ENCODE peak calls at places on chromosomes 3 and 15, in seven cellular contexts. H, Q, A, J, L, G and S are unnamed samples.

GRCh38 chr3:129358177-129359101 is 70.0 kb downstream of the EFCAB12 start:
- DNase-seq in H (no peak), Q (no peak), A (no peak), J (no peak), L (no peak), G (no peak), S (no peak)

GRCh38 chr3:185764168-185764988 is 60.5 kb downstream of the IGF2BP2 start:
- DNase-seq in H (no peak), Q (no peak), A (no peak), J (no peak), L (peak), G (no peak), S (no peak)

GRCh38 chr3:183081459-183082183 is 17.7 kb downstream of the MCCC1 start:
- DNase-seq in H (no peak), Q (no peak), A (no peak), J (no peak), L (no peak), G (no peak), S (no peak)

GRCh38 chr3:174873832-174874231 is 14.7 kb downstream of the NAALADL2 start:
- DNase-seq in H (no peak), Q (no peak), A (no peak), J (no peak), L (no peak), G (no peak), S (no peak)

GRCh38 chr15:40582726-40583246 is 11.3 kb upstream of the KNL1 start:
- DNase-seq in H (no peak), Q (no peak), A (peak), J (no peak), L (peak), G (no peak), S (no peak)

GRCh38 chr3:117278424-117279190 is 569.0 kb downstream of the TUSC7 start:
- DNase-seq in H (no peak), Q (peak), A (no peak), J (no peak), L (no peak), G (no peak), S (no peak)

GRCh38 chr3:51657234-51657633 is 13.8 kb upstream of the TEX264 start:
- DNase-seq in H (no peak), Q (no peak), A (no peak), J (no peak), L (no peak), G (no peak), S (no peak)

GRCh38 chr3:173371848-173372487 is 25.6 kb upstream of the NLGN1 start:
- DNase-seq in H (peak), Q (no peak), A (peak), J (no peak), L (peak), G (no peak), S (no peak)

GRCh38 chr3:62888180-62888579 is 13.0 kb upstream of the CADPS start:
- DNase-seq in H (no peak), Q (no peak), A (peak), J (no peak), L (no peak), G (no peak), S (no peak)

GRCh38 chr15:61521961-61522360 is 292.9 kb upstream of the RORA start:
- DNase-seq in H (no peak), Q (no peak), A (no peak), J (no peak), L (no peak), G (no peak), S (no peak)

GRCh38 chr3:54951405-54951804 is 23.5 kb upstream of the LRTM1 start:
- DNase-seq in H (peak), Q (peak), A (peak), J (no peak), L (peak), G (peak), S (peak)
- TF ChIP-seq CTCF in H (peak), Q (peak), A (peak), J (no peak), L (peak), G (peak), S (peak)

GRCh38 chr3:38136807-38137614 is at the start of gene ACAA1:
- DNase-seq in H (peak), Q (peak), A (peak), J (peak), L (peak), G (peak), S (peak)
- TF ChIP-seq CTCF in H (no peak), Q (no peak), A (no peak), J (no peak), L (no peak), G (no peak), S (no peak)

DNA sequence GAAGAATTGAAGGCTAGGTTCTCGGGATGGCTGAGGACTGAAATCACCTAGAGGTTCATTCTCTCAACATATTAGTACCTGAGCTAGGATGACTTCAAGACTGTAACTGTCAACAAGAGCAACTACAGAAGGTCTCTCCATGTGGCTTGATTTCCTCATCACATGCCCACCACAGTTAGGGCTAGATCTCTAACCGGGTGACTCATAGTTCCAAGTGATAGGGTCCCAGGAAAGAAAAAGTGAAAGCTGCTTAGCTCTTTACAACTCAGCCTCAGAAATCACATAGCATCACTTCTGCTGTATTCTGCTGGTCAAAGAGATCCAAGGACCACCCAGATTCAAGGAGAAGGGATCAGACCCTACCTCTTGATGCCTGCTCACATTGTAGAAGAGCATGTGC is 165.4 kb upstream of the AGTR1 start:
- DNase-seq in H (no peak), Q (no peak), A (no peak), J (no peak), L (no peak), G (no peak), S (no peak)
- TF ChIP-seq CTCF in H (no peak), Q (no peak), A (no peak), J (no peak), L (no peak), G (no peak), S (no peak)

GRCh38 chr3:98800401-98800800 is 37.3 kb downstream of the ST3GAL6 start:
- DNase-seq in H (no peak), Q (peak), A (no peak), J (no peak), L (no peak), G (no peak), S (no peak)

GRCh38 chr3:98799479-98799878 is 36.3 kb downstream of the ST3GAL6 start:
- DNase-seq in H (no peak), Q (no peak), A (no peak), J (no peak), L (no peak), G (no peak), S (no peak)

GRCh38 chr3:98797905-98798304 is 34.8 kb downstream of the ST3GAL6 start:
- DNase-seq in H (no peak), Q (no peak), A (no peak), J (no peak), L (no peak), G (no peak), S (no peak)

GRCh38 chr3:98798820-98799219 is 35.7 kb downstream of the ST3GAL6 start:
- DNase-seq in H (no peak), Q (no peak), A (no peak), J (no peak), L (no peak), G (no peak), S (no peak)

DNA sequence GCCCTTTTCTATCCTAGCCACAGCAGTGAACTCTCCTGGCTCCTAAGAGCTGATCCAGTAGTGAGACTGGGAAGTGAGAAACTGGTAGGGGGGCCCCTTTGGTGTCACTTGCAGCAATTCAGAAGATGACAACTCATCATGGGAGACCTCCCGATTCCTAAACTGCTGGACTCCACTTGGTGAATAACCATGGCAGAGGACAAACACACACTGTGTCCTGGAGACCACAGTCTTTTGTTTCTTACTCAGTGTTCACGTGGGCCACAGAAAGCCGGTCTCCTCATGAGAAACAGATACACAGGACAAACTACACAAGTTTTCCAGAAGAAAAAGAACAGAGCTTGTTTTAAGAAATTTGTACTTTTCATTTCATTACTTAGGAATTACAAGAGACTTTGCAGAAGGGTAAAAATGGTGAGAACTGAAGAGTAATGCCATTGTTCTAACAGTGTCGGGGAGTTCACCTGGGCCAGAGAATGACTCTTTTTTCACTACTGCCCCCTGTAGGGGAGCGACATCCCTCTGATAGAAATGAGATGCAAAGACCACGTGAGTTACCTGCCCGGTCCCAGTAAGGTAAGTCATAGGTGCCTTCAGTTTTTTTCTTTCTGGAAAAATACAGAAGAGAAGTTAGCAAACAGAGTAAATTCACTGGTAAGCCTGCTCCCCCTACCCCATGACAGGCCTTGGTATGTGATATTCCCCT is 38.1 kb downstream of the ST3GAL6 start:
- DNase-seq in H (no peak), Q (no peak), A (no peak), J (no peak), L (no peak), G (no peak), S (no peak)
- TF ChIP-seq CTCF in H (no peak), Q (peak), A (peak), J (no peak), L (peak), G (no peak), S (peak)

GRCh38 chr3:122245513-122246174 is 62.2 kb downstream of the CASR start:
- DNase-seq in H (no peak), Q (no peak), A (no peak), J (no peak), L (peak), G (no peak), S (no peak)
- TF ChIP-seq CTCF in H (no peak), Q (peak), A (peak), J (no peak), L (peak), G (no peak), S (no peak)

DNA sequence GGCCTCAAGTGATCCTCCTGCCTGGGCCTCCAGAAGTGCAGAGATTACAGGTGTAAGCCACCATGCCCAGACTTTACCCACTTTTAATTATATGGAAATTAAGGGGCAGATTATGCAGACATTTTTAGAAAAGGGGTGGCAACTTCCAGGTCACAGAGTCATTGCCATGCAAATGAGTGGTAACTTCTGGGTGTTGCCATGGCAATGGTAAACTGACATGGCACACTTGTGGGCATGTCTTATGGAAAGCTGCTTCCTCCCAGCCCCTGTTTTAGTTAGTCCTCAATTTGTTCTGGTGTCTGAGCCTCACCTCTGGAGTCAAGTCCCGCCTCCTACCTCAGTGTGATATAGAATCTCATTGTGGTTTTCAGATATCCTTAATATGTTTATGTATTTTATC is 49.7 kb downstream of the PCNP start:
- DNase-seq in H (no peak), Q (no peak), A (no peak), J (no peak), L (no peak), G (no peak), S (no peak)
- TF ChIP-seq CTCF in H (no peak), Q (no peak), A (no peak), J (no peak), L (no peak), G (no peak), S (no peak)

DNA sequence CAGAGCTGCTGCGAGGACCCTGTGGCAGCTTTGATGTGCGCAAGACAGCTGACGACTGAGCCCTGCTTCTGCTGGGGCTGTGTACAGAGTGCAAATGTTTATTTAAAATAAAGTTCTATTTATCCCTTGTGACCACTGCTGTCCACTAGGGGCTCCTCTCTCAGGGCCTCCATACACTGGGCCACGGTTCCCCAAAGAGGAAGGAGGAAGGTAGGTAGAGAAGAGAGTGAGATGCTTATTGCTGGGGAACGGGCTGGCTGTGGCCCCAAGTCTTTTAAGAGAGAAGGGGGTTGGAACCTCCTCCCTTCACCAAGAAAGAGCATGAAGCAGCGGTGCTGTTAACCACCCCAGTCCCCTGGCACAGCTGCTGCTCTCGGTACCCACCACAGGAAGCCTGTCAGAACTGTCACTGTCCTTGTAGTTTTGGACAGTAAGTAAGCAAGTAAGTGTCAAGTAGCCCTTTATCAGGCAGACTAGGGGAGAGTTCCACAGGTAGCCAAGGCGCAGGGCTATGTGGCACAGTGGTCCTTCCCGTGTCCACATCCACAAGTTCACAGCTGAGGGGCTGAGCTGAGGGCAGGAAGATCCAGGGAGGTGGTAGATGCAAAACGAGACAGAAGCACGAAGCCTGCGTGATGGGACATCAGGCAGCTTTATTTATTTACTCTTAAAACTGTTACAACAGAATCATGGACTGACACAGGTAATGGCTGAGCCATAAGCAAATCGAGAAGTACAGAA is 47.3 kb downstream of the DHX30 start:
- DNase-seq in H (no peak), Q (no peak), A (no peak), J (no peak), L (peak), G (no peak), S (no peak)
- TF ChIP-seq CTCF in H (peak), Q (peak), A (peak), J (no peak), L (peak), G (peak), S (peak)

DNA sequence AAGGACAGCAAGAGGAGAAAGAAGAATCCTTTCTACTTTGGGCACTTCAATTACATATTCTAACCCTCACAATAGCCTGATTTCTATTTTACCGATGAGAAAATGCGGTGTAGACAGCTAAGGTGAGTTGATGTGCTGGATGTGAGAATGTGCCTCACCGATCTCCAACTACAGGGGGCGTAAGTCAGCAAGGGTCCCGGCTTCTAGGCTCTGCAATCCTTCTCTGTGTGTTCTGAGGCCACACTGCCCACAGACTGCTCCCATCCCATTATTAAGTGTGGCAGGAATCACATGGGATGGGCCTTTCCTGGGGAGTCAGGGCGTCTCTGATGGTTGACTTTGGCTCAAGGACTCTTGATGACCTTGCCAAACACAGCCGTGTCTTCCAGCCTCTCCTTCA is 23.6 kb upstream of the RPL35A start:
- DNase-seq in H (no peak), Q (no peak), A (peak), J (no peak), L (no peak), G (no peak), S (no peak)
- TF ChIP-seq CTCF in H (no peak), Q (peak), A (peak), J (no peak), L (peak), G (no peak), S (peak)

DNA sequence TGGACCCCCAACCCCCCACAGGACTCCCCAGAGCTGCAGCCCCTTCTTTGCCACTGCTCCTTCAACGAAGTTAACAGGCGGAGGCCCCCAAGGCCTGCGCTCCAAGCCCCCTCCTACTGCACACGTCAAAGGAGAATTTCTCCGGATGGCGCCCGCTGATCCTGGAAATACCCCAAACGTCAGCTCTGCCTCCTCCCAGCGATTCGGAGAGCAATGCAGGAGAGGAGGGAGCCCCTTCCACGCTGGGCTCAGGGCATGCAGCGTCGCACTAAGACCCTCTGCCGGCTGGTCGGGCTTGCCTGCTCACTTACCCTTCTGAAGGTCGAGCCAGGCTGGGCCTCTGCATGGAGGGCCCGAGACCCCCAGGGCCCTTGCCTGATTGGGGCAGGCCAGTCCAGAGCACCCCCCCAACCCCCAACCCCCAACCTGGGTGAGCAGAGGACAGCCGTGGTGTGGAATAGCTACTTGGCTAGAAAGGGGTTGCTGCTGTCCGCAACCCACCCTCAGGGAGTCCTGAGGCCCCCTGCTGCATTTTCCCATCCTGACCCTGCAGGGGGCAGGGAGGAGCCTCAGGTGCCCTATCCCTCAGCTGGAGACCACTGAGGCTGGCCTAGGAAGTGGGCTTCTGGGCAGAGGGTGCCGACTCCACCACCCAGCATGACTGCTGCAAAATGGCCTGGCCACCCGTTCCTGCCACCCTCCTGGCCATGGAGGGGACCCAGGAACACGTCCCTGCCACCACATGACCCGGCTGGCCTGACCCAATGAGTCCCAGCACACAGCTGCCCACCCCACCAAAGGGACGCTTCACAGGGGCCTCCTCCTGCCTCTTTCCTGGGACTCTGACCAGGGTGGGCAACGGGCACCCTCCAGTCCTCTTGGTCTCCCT is 981 bp downstream of the ATP2B2 start:
- DNase-seq in H (no peak), Q (no peak), A (no peak), J (no peak), L (no peak), G (no peak), S (no peak)
- TF ChIP-seq CTCF in H (no peak), Q (no peak), A (no peak), J (no peak), L (no peak), G (no peak), S (peak)